ENCODE peak calls at places on chromosome 11, in six cellular contexts. O is ACHN; C is sigmoid colon; D is Daoy; T is stimulated activated CD8-positive, alpha-beta memory T cell treated with anti-CD3 and anti-CD28 coated beads, Interleukin-7, amount 100 ng/mL, for 1 hour; S is mucosa of gallbladder. Q is an unnamed sample.

GRCh38 chr11:134749040-134749586 is 337.1 kb upstream of the B3GAT1 start:
- DNase-seq in O (no peak), C (no peak), D (no peak), T (no peak), S (no peak), Q (no peak)

GRCh38 chr11:104870910-104871309 is 27.4 kb downstream of the CASP12 start:
- DNase-seq in O (no peak), C (no peak), D (no peak), T (no peak), S (no peak), Q (no peak)

GRCh38 chr11:75576445-75577049 is 14.5 kb downstream of the SERPINH1 start:
- DNase-seq in O (peak), C (no peak), D (peak), T (no peak), S (peak), Q (peak)

GRCh38 chr11:77155082-77155475 is 27.0 kb downstream of the MYO7A start:
- DNase-seq in O (no peak), C (no peak), D (no peak), T (no peak), S (no peak), Q (no peak)

GRCh38 chr11:78460468-78460867 is 42.8 kb upstream of the GAB2 start:
- DNase-seq in O (no peak), C (no peak), D (no peak), T (no peak), S (no peak), Q (no peak)

GRCh38 chr11:19980388-19980787 is 179.9 kb downstream of the DBX1 start:
- DNase-seq in O (no peak), C (no peak), D (no peak), T (no peak), S (no peak), Q (no peak)

GRCh38 chr11:1254733-1255132 is 31.9 kb downstream of the MUC5B start:
- DNase-seq in O (no peak), C (no peak), D (no peak), T (no peak), S (no peak), Q (no peak)

GRCh38 chr11:30861506-30861905 is 275.4 kb upstream of the MPPED2 start:
- DNase-seq in O (no peak), C (no peak), D (no peak), T (no peak), S (no peak), Q (no peak)

GRCh38 chr11:2185324-2186085 is 13.9 kb upstream of the TH start:
- DNase-seq in O (no peak), C (no peak), D (no peak), T (no peak), S (no peak), Q (no peak)

GRCh38 chr11:118918128-118918685 is 7.5 kb downstream of the BCL9L start:
- DNase-seq in O (peak), C (peak), D (peak), T (no peak), S (peak), Q (no peak)

GRCh38 chr11:69598147-69598546 is 42.8 kb upstream of the CCND1 start:
- DNase-seq in O (peak), C (no peak), D (no peak), T (no peak), S (no peak), Q (peak)

GRCh38 chr11:30786392-30787120 is 200.4 kb upstream of the MPPED2 start:
- DNase-seq in O (no peak), C (no peak), D (peak), T (no peak), S (no peak), Q (no peak)

Q was measured in KG1.